ENCODE peak calls at places on chromosomes 3 and 15, in seven cellular contexts. R is A549, B is GM12865, A is WTC11, T is left ventricle myocardium inferior, F is lung, V is cardiac fibroblast. W is an unnamed sample.

GRCh38 chr3:64650710-64651109 is 37.1 kb downstream of the ADAMTS9 start:
- DNase-seq in R (no peak), B (no peak), A (no peak), T (no peak), F (no peak), V (peak), W (no peak)

GRCh38 chr3:22887664-22888291 is 315.3 kb upstream of the UBE2E2 start:
- DNase-seq in R (no peak), B (peak), A (peak), T (no peak), F (no peak), V (peak), W (peak)

GRCh38 chr15:48467801-48468200 is 136.6 kb downstream of the DUT start:
- DNase-seq in R (no peak), B (no peak), A (no peak), T (no peak), F (no peak), V (no peak), W (no peak)

GRCh38 chr3:117537949-117538348 is 828.4 kb downstream of the TUSC7 start:
- DNase-seq in R (no peak), B (no peak), A (no peak), T (no peak), F (no peak), V (no peak), W (no peak)

GRCh38 chr3:28252016-28252415 is 10.6 kb downstream of the CMC1 start:
- DNase-seq in R (no peak), B (no peak), A (no peak), T (no peak), F (no peak), V (no peak), W (no peak)

GRCh38 chr3:144129536-144130214 is 158.1 kb downstream of the DIPK2A start:
- DNase-seq in R (no peak), B (peak), A (no peak), T (no peak), F (no peak), V (no peak), W (no peak)

GRCh38 chr15:69943637-69944036 is 154.1 kb downstream of the TLE3 start:
- DNase-seq in R (no peak), B (no peak), A (no peak), T (no peak), F (no peak), V (no peak), W (no peak)

GRCh38 chr15:98440917-98441316 is 207.4 kb upstream of the IGF1R start:
- DNase-seq in R (no peak), B (peak), A (no peak), T (no peak), F (no peak), V (no peak), W (no peak)

GRCh38 chr3:33278106-33278672 is 947 bp downstream of the FBXL2 start:
- DNase-seq in R (peak), B (no peak), A (no peak), T (no peak), F (no peak), V (peak), W (no peak)

GRCh38 chr15:89797678-89798201 is 16.9 kb downstream of the ANPEP start:
- DNase-seq in R (no peak), B (no peak), A (no peak), T (no peak), F (no peak), V (no peak), W (no peak)

GRCh38 chr3:14305321-14305720 is 97.1 kb upstream of the SLC6A6 start:
- DNase-seq in R (no peak), B (no peak), A (no peak), T (no peak), F (no peak), V (no peak), W (no peak)

GRCh38 chr15:77654975-77655374 is 22.3 kb upstream of the LINGO1 start:
- DNase-seq in R (peak), B (no peak), A (peak), T (no peak), F (no peak), V (peak), W (peak)
- TF ChIP-seq CTCF in R (no peak), B (peak), A (peak), T (peak), F (no peak), V (peak), W (peak)

GRCh38 chr3:105366302-105367062 is at the start of gene ALCAM:
- DNase-seq in R (peak), B (peak), A (peak), T (peak), F (peak), V (peak), W (peak)

GRCh38 chr3:105368575-105369500 is 2.1 kb downstream of the ALCAM start:
- DNase-seq in R (peak), B (peak), A (peak), T (peak), F (peak), V (peak), W (peak)

GRCh38 chr3:105365536-105366301 is 990 bp upstream of the ALCAM start:
- DNase-seq in R (peak), B (peak), A (peak), T (no peak), F (peak), V (peak), W (peak)

GRCh38 chr3:105367063-105367405 is 325 bp downstream of the ALCAM start:
- DNase-seq in R (peak), B (peak), A (peak), T (no peak), F (peak), V (no peak), W (peak)

DNA sequence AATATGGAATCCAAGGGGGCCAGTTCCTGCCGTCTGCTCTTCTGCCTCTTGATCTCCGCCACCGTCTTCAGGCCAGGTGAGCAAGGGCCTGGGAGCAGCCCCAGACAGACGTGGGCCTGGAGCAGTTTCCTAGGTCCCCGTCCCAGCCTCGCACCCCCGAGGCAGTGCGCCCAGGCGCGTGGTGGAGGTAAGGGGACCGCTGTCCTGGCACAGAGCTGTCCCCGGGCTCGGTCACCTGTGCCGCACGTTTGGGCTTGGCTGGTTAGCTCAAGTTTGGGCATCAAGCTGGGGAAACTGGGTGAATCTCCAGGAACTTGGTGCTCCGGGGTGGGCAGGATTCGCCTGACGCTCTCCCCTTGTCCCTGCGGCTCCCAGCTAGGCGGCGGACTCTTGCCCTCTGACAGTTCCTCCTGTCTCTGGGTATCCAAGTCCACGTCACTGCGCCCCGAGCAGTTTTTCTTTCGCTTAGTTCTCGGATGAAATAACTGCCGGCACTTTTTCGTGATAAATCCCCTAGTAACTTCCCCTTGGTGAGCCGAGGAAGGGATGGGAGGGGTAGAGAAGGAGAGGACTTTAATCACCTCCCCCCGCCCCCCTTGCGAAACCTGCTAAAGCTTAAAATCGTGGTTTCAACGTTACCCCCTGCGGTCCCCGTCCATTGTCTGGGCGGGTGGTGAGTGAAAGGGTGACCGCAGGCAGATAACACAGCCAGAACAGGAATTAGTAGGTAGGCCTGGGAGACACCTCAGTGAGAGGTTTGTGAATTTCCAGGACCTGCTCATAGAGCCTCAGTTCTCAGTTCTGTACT is 901 bp downstream of the ALCAM start:
- DNase-seq in R (peak), B (peak), A (peak), T (peak), F (peak), V (peak), W (peak)
- TF ChIP-seq CTCF in R (no peak), B (no peak), A (no peak), T (no peak), F (no peak), V (no peak), W (no peak)

DNA sequence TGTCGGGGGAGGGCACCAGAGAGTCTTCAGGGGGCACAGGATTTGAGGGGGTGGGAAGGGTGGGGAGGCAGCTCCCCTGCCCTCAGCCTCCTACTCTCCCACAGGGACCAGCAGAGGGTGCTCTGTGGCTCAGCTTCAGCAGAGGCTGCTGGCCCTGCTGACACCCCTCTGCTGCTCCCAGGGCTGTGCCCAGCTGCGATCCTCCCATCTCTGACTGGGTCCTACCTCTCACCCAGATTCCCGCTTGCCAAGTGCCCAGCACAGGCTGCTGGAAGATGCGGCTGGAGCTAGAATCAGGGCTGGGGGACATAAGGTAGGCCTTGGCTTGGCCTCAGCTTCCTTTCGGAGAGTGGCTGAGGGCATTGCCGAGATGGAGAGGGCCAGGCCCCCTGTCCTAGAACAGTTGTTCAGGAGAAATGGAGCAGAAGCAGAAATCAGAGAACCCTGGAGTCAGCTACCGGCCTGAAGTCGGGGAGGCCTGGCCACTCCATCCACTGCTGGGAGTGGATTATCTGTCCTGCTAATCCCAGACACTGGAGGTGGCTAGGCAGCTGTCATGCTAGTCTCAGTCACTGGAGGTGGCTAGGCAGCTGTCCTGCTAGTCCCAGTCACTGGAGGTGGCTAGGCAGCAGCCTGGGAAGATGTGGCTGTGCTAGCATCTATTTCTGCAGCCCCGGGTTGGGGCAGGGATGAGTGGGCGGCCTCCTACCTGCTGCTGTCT is 3.9 kb downstream of the GRM2 start:
- DNase-seq in R (no peak), B (no peak), A (peak), T (no peak), F (no peak), V (no peak), W (peak)
- TF ChIP-seq CTCF in R (no peak), B (peak), A (no peak), T (no peak), F (no peak), V (peak), W (no peak)

GRCh38 chr3:172840913-172841312 is 90.4 kb downstream of the ECT2 start:
- DNase-seq in R (no peak), B (no peak), A (no peak), T (no peak), F (no peak), V (no peak), W (no peak)

GRCh38 chr3:172846103-172846561 is 95.6 kb downstream of the ECT2 start:
- DNase-seq in R (no peak), B (peak), A (no peak), T (no peak), F (no peak), V (no peak), W (no peak)

GRCh38 chr3:172846706-172847105 is 96.2 kb downstream of the ECT2 start:
- DNase-seq in R (no peak), B (no peak), A (no peak), T (no peak), F (no peak), V (peak), W (no peak)

GRCh38 chr3:172847292-172847691 is 96.8 kb downstream of the ECT2 start:
- DNase-seq in R (no peak), B (no peak), A (no peak), T (no peak), F (no peak), V (no peak), W (no peak)

GRCh38 chr3:172844428-172844827 is 93.9 kb downstream of the ECT2 start:
- DNase-seq in R (no peak), B (no peak), A (no peak), T (no peak), F (no peak), V (no peak), W (no peak)
- TF ChIP-seq CTCF in R (no peak), B (no peak), A (no peak), T (no peak), F (no peak), V (no peak), W (no peak)

GRCh38 chr3:108322352-108322751 is 26.0 kb downstream of the HHLA2 start:
- DNase-seq in R (no peak), B (peak), A (no peak), T (no peak), F (no peak), V (peak), W (no peak)
- TF ChIP-seq CTCF in R (no peak), B (no peak), A (no peak), T (no peak), F (no peak), V (no peak), W (no peak)

W was measured in Calu3.